ENCODE peak calls at places on chromosomes 13 and 19, in four cellular contexts. One of them, this sample, is unnamed.

GRCh38 chr19:17616961-17617806 is 61.7 kb downstream of the COLGALT1 start:
- DNase-seq in IMR-90: peak
- DNase-seq in K562: peak
- DNase-seq in GM12878: no peak
- DNase-seq in this sample: peak

GRCh38 chr13:33285420-33286124 is at the start of gene STARD13:
- DNase-seq in IMR-90: peak
- DNase-seq in K562: peak
- DNase-seq in GM12878: peak
- DNase-seq in this sample: peak

GRCh38 chr13:89923052-89923451 is 1424.4 kb upstream of the MIR17HG start:
- DNase-seq in IMR-90: no peak
- DNase-seq in K562: no peak
- DNase-seq in GM12878: no peak
- DNase-seq in this sample: no peak

GRCh38 chr13:51643882-51644281 is 59.6 kb downstream of the WDFY2 start:
- DNase-seq in IMR-90: peak
- DNase-seq in K562: no peak
- DNase-seq in GM12878: no peak
- DNase-seq in this sample: peak

GRCh38 chr13:110916671-110917142 is 1.8 kb upstream of the ANKRD10 start:
- DNase-seq in IMR-90: peak
- DNase-seq in K562: no peak
- DNase-seq in GM12878: no peak
- DNase-seq in this sample: no peak

GRCh38 chr13:80921556-80921955 is 580.6 kb upstream of the SPRY2 start:
- DNase-seq in IMR-90: no peak
- DNase-seq in K562: no peak
- DNase-seq in GM12878: no peak
- DNase-seq in this sample: no peak

GRCh38 chr13:86914757-86915156 is 756.4 kb upstream of the SLITRK5 start:
- DNase-seq in IMR-90: no peak
- DNase-seq in K562: no peak
- DNase-seq in GM12878: no peak
- DNase-seq in this sample: no peak

GRCh38 chr13:32320528-32320927 is 5.2 kb downstream of the BRCA2 start:
- DNase-seq in IMR-90: no peak
- DNase-seq in K562: no peak
- DNase-seq in GM12878: no peak
- DNase-seq in this sample: no peak

GRCh38 chr19:47379398-47379938 is 30.4 kb downstream of the DHX34 start:
- DNase-seq in IMR-90: no peak
- DNase-seq in K562: no peak
- DNase-seq in GM12878: no peak
- DNase-seq in this sample: no peak

GRCh38 chr19:54137913-54138776 is 583 bp downstream of the CNOT3 start:
- DNase-seq in IMR-90: no peak
- DNase-seq in K562: peak
- DNase-seq in GM12878: no peak
- DNase-seq in this sample: no peak

GRCh38 chr13:36766295-36766694 is 52.7 kb upstream of the RFXAP start:
- DNase-seq in IMR-90: peak
- DNase-seq in K562: no peak
- DNase-seq in GM12878: no peak
- DNase-seq in this sample: no peak

GRCh38 chr19:35513975-35514809 is 743 bp upstream of the DMKN start:
- DNase-seq in IMR-90: no peak
- DNase-seq in K562: peak
- DNase-seq in GM12878: no peak
- DNase-seq in this sample: no peak

GRCh38 chr13:91546865-91547264 is 148.4 kb downstream of the GPC5 start:
- DNase-seq in IMR-90: peak
- DNase-seq in K562: no peak
- DNase-seq in GM12878: no peak
- DNase-seq in this sample: no peak

GRCh38 chr13:19601749-19602725 is 31.4 kb upstream of the MPHOSPH8 start:
- DNase-seq in IMR-90: peak
- DNase-seq in K562: peak
- DNase-seq in GM12878: no peak
- DNase-seq in this sample: peak

GRCh38 chr19:20244356-20244755 is 77.3 kb downstream of the ZNF486 start:
- DNase-seq in IMR-90: no peak
- DNase-seq in K562: no peak
- DNase-seq in GM12878: no peak
- DNase-seq in this sample: no peak

GRCh38 chr19:53504903-53505302 is 33.0 kb upstream of the ZNF331 start:
- DNase-seq in IMR-90: no peak
- DNase-seq in K562: no peak
- DNase-seq in GM12878: no peak
- DNase-seq in this sample: no peak

GRCh38 chr13:27578121-27579030 is 42.0 kb downstream of the LNX2 start:
- DNase-seq in IMR-90: peak
- DNase-seq in K562: no peak
- DNase-seq in GM12878: no peak
- DNase-seq in this sample: peak

GRCh38 chr13:110925023-110925608 is 10.2 kb upstream of the ANKRD10 start:
- DNase-seq in IMR-90: no peak
- DNase-seq in K562: no peak
- DNase-seq in GM12878: no peak
- DNase-seq in this sample: no peak

GRCh38 chr13:44744880-44745633 is 168.9 kb upstream of the TSC22D1 start:
- DNase-seq in IMR-90: no peak
- DNase-seq in K562: no peak
- DNase-seq in GM12878: no peak
- DNase-seq in this sample: no peak

GRCh38 chr19:29084266-29084665 is 128.7 kb downstream of the UQCRFS1 start:
- DNase-seq in IMR-90: no peak
- DNase-seq in K562: peak
- DNase-seq in GM12878: no peak
- DNase-seq in this sample: peak

GRCh38 chr13:79281335-79281734 is 124.7 kb downstream of the RBM26 start:
- DNase-seq in IMR-90: no peak
- DNase-seq in K562: no peak
- DNase-seq in GM12878: no peak
- DNase-seq in this sample: no peak

GRCh38 chr13:113989585-113990300 is 15.9 kb upstream of the C13orf46 start:
- DNase-seq in IMR-90: no peak
- DNase-seq in K562: no peak
- DNase-seq in GM12878: no peak
- DNase-seq in this sample: no peak

GRCh38 chr19:13597625-13598024 is 91.3 kb upstream of the CACNA1A start:
- DNase-seq in IMR-90: peak
- DNase-seq in K562: peak
- DNase-seq in GM12878: peak
- DNase-seq in this sample: peak

GRCh38 chr19:31233288-31233687 is 115.9 kb downstream of the TSHZ3 start:
- DNase-seq in IMR-90: no peak
- DNase-seq in K562: no peak
- DNase-seq in GM12878: no peak
- DNase-seq in this sample: no peak

GRCh38 chr19:52191951-52192350 is 2.1 kb downstream of the PPP2R1A start:
- DNase-seq in IMR-90: no peak
- DNase-seq in K562: no peak
- DNase-seq in GM12878: no peak
- DNase-seq in this sample: no peak

GRCh38 chr13:37187110-37187509 is 81.6 kb upstream of the CSNK1A1L start:
- DNase-seq in IMR-90: no peak
- DNase-seq in K562: no peak
- DNase-seq in GM12878: no peak
- DNase-seq in this sample: no peak

GRCh38 chr13:104823709-104824108 is 1711.8 kb downstream of the EFNB2 start:
- DNase-seq in IMR-90: no peak
- DNase-seq in K562: no peak
- DNase-seq in GM12878: no peak
- DNase-seq in this sample: no peak

GRCh38 chr13:109309625-109310363 is 476.6 kb downstream of the IRS2 start:
- DNase-seq in IMR-90: no peak
- DNase-seq in K562: no peak
- DNase-seq in GM12878: no peak
- DNase-seq in this sample: peak

DNA sequence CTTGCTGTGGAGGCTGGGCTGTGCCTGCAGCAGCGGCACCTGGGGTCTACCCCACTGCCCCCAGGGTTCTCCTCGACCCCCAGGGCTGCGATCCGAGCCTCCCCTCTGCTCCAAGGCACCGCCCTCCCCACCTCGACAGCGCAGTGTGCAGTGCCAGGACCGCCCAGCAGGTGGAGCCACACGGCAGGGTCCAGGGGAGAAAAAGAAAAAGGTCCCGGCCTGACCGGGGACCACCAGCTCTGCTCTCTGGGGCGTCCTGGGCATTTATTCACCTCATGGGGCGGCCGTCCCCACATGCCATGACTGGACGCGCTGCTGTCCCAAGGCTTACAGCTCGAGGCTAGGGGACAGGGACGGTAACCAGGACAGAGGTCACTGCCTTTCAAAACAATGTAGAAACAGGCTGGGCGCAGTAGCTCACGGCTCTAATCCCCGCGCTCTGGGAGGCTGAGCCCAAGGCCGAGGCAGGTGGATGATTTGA is 10.6 kb downstream of the REXO1 start:
- DNase-seq in IMR-90: no peak
- DNase-seq in K562: peak
- DNase-seq in GM12878: no peak
- DNase-seq in this sample: no peak
- TF ChIP-seq ELK1 in IMR-90: no peak
- TF ChIP-seq ELK1 in K562: no peak
- TF ChIP-seq ELK1 in GM12878: no peak
- TF ChIP-seq ELK1 in this sample: no peak

GRCh38 chr13:30757026-30757425 is 21.7 kb downstream of the ALOX5AP start:
- DNase-seq in IMR-90: no peak
- DNase-seq in K562: no peak
- DNase-seq in GM12878: no peak
- DNase-seq in this sample: no peak
- TF ChIP-seq ELK1 in IMR-90: no peak
- TF ChIP-seq ELK1 in K562: no peak
- TF ChIP-seq ELK1 in GM12878: no peak
- TF ChIP-seq ELK1 in this sample: no peak

GRCh38 chr13:99982021-99982740 is 597 bp downstream of the ZIC2 start:
- DNase-seq in IMR-90: no peak
- DNase-seq in K562: no peak
- DNase-seq in GM12878: no peak
- DNase-seq in this sample: no peak
- TF ChIP-seq ELK1 in IMR-90: no peak
- TF ChIP-seq ELK1 in K562: no peak
- TF ChIP-seq ELK1 in GM12878: no peak
- TF ChIP-seq ELK1 in this sample: no peak

GRCh38 chr19:33408116-33408515 is 34.6 kb downstream of the CEBPG start:
- DNase-seq in IMR-90: no peak
- DNase-seq in K562: no peak
- DNase-seq in GM12878: no peak
- DNase-seq in this sample: no peak

GRCh38 chr19:33407140-33407551 is 33.6 kb downstream of the CEBPG start:
- DNase-seq in IMR-90: no peak
- DNase-seq in K562: no peak
- DNase-seq in GM12878: no peak
- DNase-seq in this sample: no peak

GRCh38 chr19:33407716-33408115 is 34.2 kb downstream of the CEBPG start:
- DNase-seq in IMR-90: no peak
- DNase-seq in K562: no peak
- DNase-seq in GM12878: no peak
- DNase-seq in this sample: no peak

GRCh38 chr19:33405491-33406461 is 32.3 kb downstream of the CEBPG start:
- DNase-seq in IMR-90: no peak
- DNase-seq in K562: no peak
- DNase-seq in GM12878: no peak
- DNase-seq in this sample: no peak

GRCh38 chr19:33406521-33407139 is 33.1 kb downstream of the CEBPG start:
- DNase-seq in IMR-90: peak
- DNase-seq in K562: peak
- DNase-seq in GM12878: no peak
- DNase-seq in this sample: peak
- TF ChIP-seq ELK1 in IMR-90: no peak
- TF ChIP-seq ELK1 in K562: no peak
- TF ChIP-seq ELK1 in GM12878: no peak
- TF ChIP-seq ELK1 in this sample: no peak

GRCh38 chr19:10339380-10339960 is at the start of gene ICAM3:
- DNase-seq in IMR-90: no peak
- DNase-seq in K562: no peak
- DNase-seq in GM12878: peak
- DNase-seq in this sample: no peak
- TF ChIP-seq ELK1 in IMR-90: no peak
- TF ChIP-seq ELK1 in K562: no peak
- TF ChIP-seq ELK1 in GM12878: peak
- TF ChIP-seq ELK1 in this sample: no peak

DNA sequence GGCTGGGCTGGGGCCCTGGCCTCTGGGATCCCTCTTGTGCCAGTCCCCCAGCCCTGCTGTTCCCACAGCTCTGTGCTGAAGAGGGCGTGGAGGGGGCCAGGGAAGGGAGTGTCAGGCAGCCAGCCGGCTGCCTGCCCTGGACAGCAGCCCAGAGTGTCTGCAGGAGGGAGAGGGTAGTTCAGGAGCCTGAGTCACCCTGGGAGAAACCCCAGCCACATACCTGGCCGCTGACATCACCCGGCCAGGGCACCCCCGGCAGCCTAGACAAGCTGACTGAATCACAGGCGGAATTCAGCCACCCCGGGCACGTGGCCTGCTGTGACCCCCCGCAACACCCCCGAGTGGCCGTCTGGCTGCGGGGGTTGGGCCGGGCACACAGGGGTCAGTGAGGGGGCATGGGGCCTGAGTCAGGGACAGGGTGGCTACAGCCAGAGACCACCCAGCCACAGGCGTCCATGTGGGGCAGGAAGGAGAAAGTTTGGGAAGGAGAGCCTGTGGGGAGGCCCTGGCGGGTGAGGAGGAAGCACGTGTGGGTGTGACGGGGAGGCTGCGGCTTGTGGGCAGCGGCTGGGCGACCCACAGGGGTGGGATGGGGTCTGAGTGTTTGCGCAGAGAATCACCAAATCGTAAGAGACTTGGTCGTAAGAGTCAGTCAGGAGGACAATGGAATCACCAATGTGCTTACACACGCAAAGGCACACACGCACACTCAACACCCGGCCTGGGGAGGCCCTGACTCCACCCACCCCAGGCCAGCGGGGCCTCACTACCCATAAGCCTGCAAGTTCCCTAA is 11.9 kb upstream of the FOSB start:
- DNase-seq in IMR-90: peak
- DNase-seq in K562: peak
- DNase-seq in GM12878: no peak
- DNase-seq in this sample: peak
- TF ChIP-seq ELK1 in IMR-90: no peak
- TF ChIP-seq ELK1 in K562: no peak
- TF ChIP-seq ELK1 in GM12878: no peak
- TF ChIP-seq ELK1 in this sample: no peak

GRCh38 chr19:55297267-55297666 is 13.5 kb downstream of the BRSK1 start:
- DNase-seq in IMR-90: no peak
- DNase-seq in K562: no peak
- DNase-seq in GM12878: no peak
- DNase-seq in this sample: no peak
- TF ChIP-seq ELK1 in IMR-90: no peak
- TF ChIP-seq ELK1 in K562: no peak
- TF ChIP-seq ELK1 in GM12878: no peak
- TF ChIP-seq ELK1 in this sample: no peak

This sample was measured in A549.